ENCODE peak calls at places on chromosomes 1 and 21, in ten cellular contexts. Z, B, F, K, M, G, Q, O, D and W are unnamed samples.

GRCh38 chr1:203202431-203203245 is 16.1 kb upstream of the CHI3L1 start:
- DNase-seq in Z (peak; percentile 90), Q (no peak), G (peak; percentile 69), K (no peak), O (peak; percentile 67), D (no peak), F (no peak), M (peak; percentile 64), B (peak; percentile 61), W (no peak)

GRCh38 chr1:21255284-21255942 is 34.9 kb downstream of the ECE1 start:
- DNase-seq in B (peak; percentile 96), O (peak; percentile 86), M (peak; percentile 90), Z (peak; percentile 50), G (no peak), F (peak; percentile 95), K (peak; percentile 76), D (peak; percentile 66), Q (peak; percentile 93), W (peak; percentile 88)

GRCh38 chr1:204390731-204391466 is 20.7 kb downstream of the PPP1R15B start:
- DNase-seq in G (no peak), K (no peak), F (no peak), D (no peak), B (no peak), M (no peak), Z (no peak), Q (no peak), O (no peak), W (no peak)

GRCh38 chr21:36540700-36541099 is 60.8 kb upstream of the CLDN14 start:
- DNase-seq in F (no peak), K (no peak), G (no peak), O (no peak), D (no peak), B (no peak), Q (no peak), Z (no peak), M (no peak), W (no peak)

GRCh38 chr1:245771521-245772281 is 616.9 kb downstream of the KIF26B start:
- DNase-seq in O (no peak), F (no peak), Q (no peak), K (no peak), D (no peak), G (peak; percentile 96), B (no peak), M (no peak), Z (peak; percentile 82), W (no peak)

GRCh38 chr1:78570539-78570938 is 49.7 kb upstream of the IFI44L start:
- DNase-seq in F (no peak), B (no peak), D (no peak), Z (no peak), K (no peak), Q (no peak), M (no peak), O (no peak), G (no peak), W (no peak)

GRCh38 chr1:155761746-155762400 is 73.0 kb downstream of the DAP3 start:
- DNase-seq in O (no peak), Z (no peak), F (no peak), K (no peak), D (no peak), B (no peak), M (peak; percentile 26), Q (no peak), G (no peak), W (no peak)

GRCh38 chr1:9280015-9280860 is 12.5 kb upstream of the SPSB1 start:
- DNase-seq in B (no peak), G (peak; percentile 71), K (peak; percentile 60), O (peak; percentile 72), D (no peak), M (no peak), Z (no peak), Q (peak; percentile 40), F (no peak), W (peak; percentile 65)

GRCh38 chr1:115531806-115532359 is 109.9 kb upstream of the VANGL1 start:
- DNase-seq in M (no peak), Z (no peak), Q (no peak), O (no peak), F (no peak), K (no peak), D (no peak), G (no peak), B (no peak), W (no peak)

GRCh38 chr1:221149111-221149510 is 269.9 kb downstream of the HLX start:
- DNase-seq in F (no peak), Z (no peak), B (no peak), D (no peak), Q (no peak), G (no peak), O (no peak), K (no peak), M (no peak), W (no peak)

GRCh38 chr1:98796049-98796448 is 134.5 kb downstream of the SNX7 start:
- DNase-seq in M (no peak), Q (no peak), D (no peak), F (no peak), G (no peak), K (no peak), O (no peak), B (no peak), Z (no peak), W (no peak)

GRCh38 chr1:211527006-211527405 is 35.0 kb upstream of the RD3 start:
- DNase-seq in M (no peak), K (no peak), D (peak; percentile 93), Q (no peak), F (no peak), B (no peak), G (no peak), O (no peak), Z (no peak), W (no peak)

GRCh38 chr1:74835046-74835445 is 102.1 kb downstream of the TYW3 start:
- DNase-seq in M (no peak), Q (no peak), F (no peak), O (no peak), K (no peak), D (peak; percentile 9), B (no peak), Z (peak; percentile 34), G (no peak), W (no peak)

GRCh38 chr1:179781962-179782361 is 38.9 kb downstream of the FAM163A start:
- DNase-seq in M (no peak), G (no peak), D (no peak), F (no peak), K (no peak), B (no peak), Q (no peak), Z (peak; percentile 4), O (no peak), W (no peak)

GRCh38 chr1:19157653-19158052 is 52.4 kb downstream of the UBR4 start:
- DNase-seq in M (no peak), F (no peak), K (no peak), G (no peak), Z (no peak), D (no peak), B (no peak), Q (no peak), O (no peak), W (no peak)

GRCh38 chr1:16156848-16157495 is 1.1 kb upstream of the EPHA2 start:
- DNase-seq in K (no peak), B (no peak), F (no peak), Z (no peak), O (no peak), G (no peak), M (peak; percentile 79), D (no peak), Q (no peak), W (no peak)

GRCh38 chr1:62334434-62334833 is 15.2 kb upstream of the KANK4 start:
- DNase-seq in O (no peak), F (no peak), G (no peak), D (no peak), Q (no peak), M (no peak), B (no peak), Z (no peak), K (peak; percentile 26), W (no peak)
- TF ChIP-seq CTCF in O (no peak), F (peak; percentile 42), G (peak; percentile 3), D (no peak), Q (no peak), M (no peak), B (no peak), Z (no peak), K (no peak), W (no peak)

GRCh38 chr1:108570128-108570527 is 10.2 kb downstream of the EEIG2 start:
- DNase-seq in B (no peak), O (no peak), G (no peak), D (peak; percentile 40), Q (no peak), Z (no peak), K (no peak), F (no peak), M (no peak), W (no peak)
- TF ChIP-seq CTCF in B (no peak), O (no peak), G (peak; percentile 33), D (peak; percentile 48), Q (no peak), Z (peak; percentile 31), K (peak; percentile 71), F (peak; percentile 46), M (peak; percentile 44), W (peak; percentile 65)

GRCh38 chr1:216193839-216194443 is 229.3 kb downstream of the USH2A start:
- DNase-seq in G (no peak), Q (no peak), O (no peak), K (no peak), B (no peak), Z (no peak), D (no peak), M (no peak), F (no peak), W (no peak)
- TF ChIP-seq CTCF in G (no peak), Q (no peak), O (no peak), K (no peak), B (no peak), Z (peak; percentile 34), D (no peak), M (no peak), F (peak; percentile 37), W (no peak)

DNA sequence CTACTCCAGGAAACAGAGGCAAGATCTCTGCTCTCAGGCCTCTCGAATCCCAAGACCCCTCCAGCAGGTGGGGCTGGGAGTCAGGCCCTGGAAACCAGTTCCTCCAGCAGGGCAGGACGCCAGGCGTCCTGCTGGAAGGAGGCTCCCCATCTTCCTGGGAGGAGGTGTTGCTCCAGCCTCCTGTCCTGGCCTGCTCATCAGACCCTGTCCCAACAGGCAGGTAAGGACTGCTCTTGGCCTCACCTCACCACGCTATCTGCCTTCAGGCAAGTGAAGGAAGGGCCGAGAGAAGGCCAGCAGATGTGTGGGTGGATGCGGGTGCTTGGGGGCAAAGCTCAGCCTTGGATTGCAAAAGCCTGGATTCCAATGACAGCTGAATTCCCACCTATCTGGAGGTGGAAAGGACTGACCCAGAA is 82.9 kb downstream of the SSBP3 start:
- DNase-seq in K (no peak), M (no peak), Z (no peak), O (no peak), D (no peak), B (no peak), G (no peak), F (no peak), Q (peak; percentile 71), W (no peak)
- TF ChIP-seq CTCF in K (no peak), M (no peak), Z (peak; percentile 18), O (no peak), D (no peak), B (no peak), G (peak; percentile 4), F (no peak), Q (no peak), W (no peak)